ENCODE peak calls at places on chromosomes 2 and 18, in four cellular contexts. N is naive thymus-derived CD4-positive, alpha-beta T cell; M is H1; Q is fibroblast of lung. U is an unnamed sample. For H3K4me1, the result is how much of the 10 kb centered on the place peaks cover.

GRCh38 chr2:180519276-180519675 is 461.1 kb upstream of the UBE2E3 start:
- DNase-seq in N (no peak), M (no peak), Q (peak), U (no peak)

GRCh38 chr2:129813404-129813803 is 166.1 kb upstream of the RAB6C start:
- DNase-seq in N (no peak), M (no peak), Q (no peak), U (no peak)

GRCh38 chr18:77000527-77000926 is 132.1 kb downstream of the MBP start:
- DNase-seq in N (peak), M (no peak), Q (peak), U (peak)

GRCh38 chr2:189298038-189298437 is 118.5 kb upstream of the COL5A2 start:
- DNase-seq in N (no peak), M (no peak), Q (no peak), U (no peak)

GRCh38 chr2:55618649-55619055 is 1.2 kb upstream of the PPP4R3B start:
- DNase-seq in N (peak), M (no peak), Q (peak), U (peak)

GRCh38 chr2:230048010-230048671 is 20.6 kb downstream of the SLC16A14 start:
- DNase-seq in N (no peak), M (no peak), Q (no peak), U (no peak)

GRCh38 chr2:26471766-26472706 is 5.9 kb downstream of the OTOF start:
- DNase-seq in N (no peak), M (no peak), Q (no peak), U (no peak)

GRCh38 chr18:73782405-73782804 is 365.2 kb downstream of the FBXO15 start:
- DNase-seq in N (no peak), M (no peak), Q (no peak), U (no peak)

GRCh38 chr2:848099-848498 is 102.5 kb upstream of the SNTG2 start:
- DNase-seq in N (no peak), M (no peak), Q (no peak), U (no peak)

GRCh38 chr2:225040862-225041209 is 1.4 kb downstream of the DOCK10 start:
- DNase-seq in N (no peak), M (no peak), Q (peak), U (no peak)

GRCh38 chr18:30639361-30639760 is 403.2 kb downstream of the DSC3 start:
- DNase-seq in N (no peak), M (no peak), Q (no peak), U (no peak)

GRCh38 chr2:240478346-240479110 is 43.1 kb downstream of the GPC1 start:
- DNase-seq in N (no peak), M (no peak), Q (no peak), U (no peak)

GRCh38 chr18:79738565-79739439 is 58.9 kb upstream of the KCNG2 start:
- DNase-seq in N (no peak), M (no peak), Q (peak), U (peak)

GRCh38 chr2:215685218-215685962 is 249.5 kb upstream of the FN1 start:
- DNase-seq in N (no peak), M (no peak), Q (no peak), U (no peak)

GRCh38 chr2:215683295-215683694 is 247.4 kb upstream of the FN1 start:
- DNase-seq in N (no peak), M (no peak), Q (no peak), U (no peak)

GRCh38 chr2:215684448-215685217 is 248.8 kb upstream of the FN1 start:
- DNase-seq in N (no peak), M (no peak), Q (peak), U (no peak)

GRCh38 chr2:215691346-215691745 is 255.5 kb upstream of the FN1 start:
- DNase-seq in N (no peak), M (no peak), Q (no peak), U (no peak)

GRCh38 chr2:215687149-215688031 is 251.5 kb upstream of the FN1 start:
- DNase-seq in N (no peak), M (no peak), Q (no peak), U (no peak)
- H3K4me1 ChIP-seq in N (under half), M (under half), Q (under half), U (under half)

DNA sequence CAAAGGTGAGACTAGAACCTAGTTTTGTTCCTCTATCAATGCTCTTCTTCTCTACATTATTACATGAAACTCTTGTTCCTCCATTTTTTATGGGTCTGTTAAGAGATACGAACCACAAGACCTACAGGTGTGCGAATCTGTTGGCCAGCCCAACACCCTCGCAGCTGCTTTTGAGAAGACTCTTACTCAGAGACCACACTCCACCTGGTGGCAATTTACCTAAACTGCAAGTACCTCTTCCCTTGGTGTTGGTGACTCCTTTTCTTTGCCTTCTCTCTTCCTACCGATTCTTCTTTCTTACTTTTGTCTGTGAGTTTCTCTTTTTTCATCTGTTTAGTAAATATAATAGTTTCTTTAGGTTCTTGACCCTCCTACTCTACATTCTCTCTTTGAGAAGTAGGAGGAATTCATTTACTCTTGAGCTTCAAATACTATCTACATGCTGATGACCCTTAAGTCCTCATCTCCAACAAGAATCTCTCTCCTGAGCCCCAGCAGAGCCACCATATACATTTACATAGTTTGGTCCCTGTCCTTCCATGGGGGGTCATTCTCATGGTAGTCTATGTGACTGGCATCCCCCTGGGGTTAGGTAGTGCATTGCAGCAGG is 81.8 kb upstream of the GAREM1 start:
- DNase-seq in N (peak), M (no peak), Q (peak), U (peak)
- H3K27ac ChIP-seq in N (no peak), M (no peak), Q (no peak), U (no peak)

DNA sequence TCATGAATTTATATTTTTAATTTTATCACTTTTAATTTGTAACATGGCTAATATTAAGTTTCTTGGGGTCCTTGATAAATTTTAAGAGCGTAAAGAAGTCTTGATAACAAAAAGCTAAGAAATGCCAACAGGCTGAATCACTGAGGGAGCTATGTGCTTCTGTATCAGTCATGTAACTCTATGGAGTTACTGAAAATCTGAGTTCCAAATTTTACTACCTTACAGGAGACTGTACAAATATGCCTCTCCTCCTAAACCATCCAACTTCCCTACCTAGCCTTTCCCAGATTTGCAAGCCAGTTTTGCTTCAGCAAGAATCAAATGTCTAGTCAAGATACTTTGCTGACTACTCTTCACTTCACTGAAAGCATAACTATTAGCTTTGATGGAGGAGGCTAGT is 35.7 kb downstream of the FEZ2 start:
- DNase-seq in N (no peak), M (no peak), Q (peak), U (no peak)
- H3K4me1 ChIP-seq in N (under half), M (under half), Q (under half), U (under half)

GRCh38 chr2:19392191-19392590 is 33.8 kb upstream of the OSR1 start:
- DNase-seq in N (no peak), M (no peak), Q (no peak), U (no peak)
- H3K27ac ChIP-seq in N (no peak), M (no peak), Q (no peak), U (no peak)

GRCh38 chr2:74181739-74182138 is 3.1 kb upstream of the MOB1A start:
- DNase-seq in N (no peak), M (no peak), Q (no peak), U (no peak)
- H3K4me1 ChIP-seq in N (under half), M (under half), Q (under half), U (under half)

DNA sequence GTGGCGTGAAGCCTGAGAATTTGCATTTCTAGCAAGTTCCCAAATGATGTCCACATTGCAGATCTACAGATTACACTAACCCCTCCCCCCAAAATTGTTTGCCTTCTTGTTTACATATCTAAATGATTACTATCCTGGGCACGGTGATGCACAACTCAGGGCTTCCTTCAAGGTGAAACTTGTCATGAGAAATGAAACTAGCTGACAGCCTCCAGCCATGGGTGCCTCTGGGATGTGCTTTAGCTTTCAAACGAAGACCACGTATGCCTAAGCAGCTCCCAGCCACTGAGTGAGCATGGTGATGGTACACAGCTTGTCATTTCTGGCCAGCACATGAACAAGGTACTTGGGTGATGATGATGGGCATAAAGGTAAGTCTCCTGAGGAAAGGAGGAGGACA is 464.8 kb upstream of the DDX18 start:
- DNase-seq in N (no peak), M (no peak), Q (no peak), U (no peak)
- H3K27ac ChIP-seq in N (no peak), M (no peak), Q (no peak), U (no peak)

DNA sequence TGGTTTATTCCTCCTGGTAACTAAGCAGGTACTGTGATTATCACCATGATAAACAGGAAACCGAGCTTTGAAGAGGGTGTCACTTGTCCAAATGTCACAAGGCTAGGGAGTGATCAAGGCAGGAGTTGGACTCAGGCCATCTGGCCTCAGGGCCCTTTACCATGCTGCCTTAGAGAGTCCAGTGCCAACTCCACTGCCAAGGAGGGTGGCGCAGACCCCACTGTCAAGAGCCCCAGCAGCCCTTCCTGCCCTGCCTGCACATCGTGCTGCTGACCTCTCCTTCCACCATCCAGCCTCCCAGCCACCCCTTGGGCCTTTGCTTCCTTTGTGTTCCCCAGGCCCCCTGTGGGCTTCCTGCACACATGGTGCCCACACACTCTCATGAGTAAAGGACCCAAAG is 48.3 kb downstream of the TNS1 start:
- DNase-seq in N (no peak), M (no peak), Q (no peak), U (no peak)
- H3K4me1 ChIP-seq in N (under half), M (under half), Q (under half), U (under half)

GRCh38 chr2:188292446-188293239 is 969 bp downstream of the GULP1 start:
- DNase-seq in N (no peak), M (no peak), Q (peak), U (no peak)

GRCh38 chr2:188297983-188298382 is 6.3 kb downstream of the GULP1 start:
- DNase-seq in N (no peak), M (no peak), Q (no peak), U (no peak)

GRCh38 chr2:188294547-188294946 is 2.9 kb downstream of the GULP1 start:
- DNase-seq in N (no peak), M (no peak), Q (no peak), U (no peak)

GRCh38 chr2:188293601-188294482 is 2.2 kb downstream of the GULP1 start:
- DNase-seq in N (no peak), M (no peak), Q (peak), U (no peak)

GRCh38 chr2:188295067-188295685 is 3.5 kb downstream of the GULP1 start:
- DNase-seq in N (no peak), M (no peak), Q (no peak), U (no peak)
- H3K27ac ChIP-seq in N (no peak), M (no peak), Q (no peak), U (peak)

GRCh38 chr2:217839073-217839749 is 163.6 kb downstream of the TNS1 start:
- DNase-seq in N (no peak), M (no peak), Q (peak), U (no peak)
- H3K4me1 ChIP-seq in N (under half), M (under half), Q (under half), U (under half)

U was measured in CD8-positive, alpha-beta memory T cell.